ENCODE peak calls at places on chromosomes 6 and 20, in five cellular contexts. B is GM12878, R is GM12891, K is K562, M is H1. L is an unnamed sample.

GRCh38 chr6:169723991-169724553 is at the start of gene PHF10:
- DNase-seq in B (no peak), R (peak), K (peak), M (no peak), L (peak)

GRCh38 chr6:63347599-63347998 is 27.8 kb upstream of the LGSN start:
- DNase-seq in B (no peak), R (no peak), K (no peak), M (no peak), L (no peak)

GRCh38 chr6:123316733-123317323 is 319.9 kb downstream of the TRDN start:
- DNase-seq in B (no peak), R (no peak), K (peak), M (no peak), L (no peak)

GRCh38 chr6:166616261-166617226 is 10.5 kb downstream of the RPS6KA2 start:
- DNase-seq in B (no peak), R (no peak), K (no peak), M (no peak), L (no peak)

GRCh38 chr20:3248167-3248992 is 9.4 kb upstream of the SLC4A11 start:
- DNase-seq in B (no peak), R (no peak), K (peak), M (peak), L (no peak)

GRCh38 chr20:23206061-23206460 is 119.9 kb upstream of the CD93 start:
- DNase-seq in B (no peak), R (no peak), K (no peak), M (no peak), L (no peak)

GRCh38 chr20:13525225-13525940 is 113.3 kb downstream of the TASP1 start:
- DNase-seq in B (no peak), R (no peak), K (no peak), M (no peak), L (no peak)

GRCh38 chr20:32078777-32079176 is 26.7 kb downstream of the HCK start:
- DNase-seq in B (no peak), R (no peak), K (no peak), M (no peak), L (no peak)

GRCh38 chr20:53736122-53736756 is 142.6 kb upstream of the ZNF217 start:
- DNase-seq in B (no peak), R (no peak), K (no peak), M (no peak), L (no peak)

DNA sequence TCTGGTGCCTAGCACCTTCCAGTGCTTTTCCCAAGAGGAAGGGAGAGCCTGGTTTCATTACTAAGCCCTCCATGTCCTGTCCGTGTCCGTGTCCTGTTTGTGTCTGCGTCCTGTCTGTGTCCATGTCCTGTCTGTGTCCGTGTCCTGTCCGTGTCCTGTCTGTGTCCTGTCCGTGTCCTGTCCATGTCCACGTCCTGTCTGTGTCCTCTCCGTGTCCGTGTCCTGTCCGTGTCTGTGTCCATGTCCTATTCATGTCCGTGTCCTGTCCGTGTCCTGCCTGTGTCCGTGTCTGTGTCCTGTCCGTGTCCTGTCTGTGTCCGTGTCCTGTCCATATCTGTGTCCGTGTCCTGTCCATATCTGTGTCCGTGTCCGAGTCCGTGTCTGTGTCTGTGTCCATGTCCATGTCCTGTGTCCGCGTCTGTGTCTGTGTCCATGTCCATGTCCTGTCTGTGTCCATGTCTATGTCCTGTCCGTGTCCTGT is 54.3 kb upstream of the BHLHE23 start:
- DNase-seq in B (no peak), R (no peak), K (no peak), M (peak), L (no peak)
- TF ChIP-seq POLR2A in B (peak), R (no peak), K (no peak), M (no peak), L (no peak)

DNA sequence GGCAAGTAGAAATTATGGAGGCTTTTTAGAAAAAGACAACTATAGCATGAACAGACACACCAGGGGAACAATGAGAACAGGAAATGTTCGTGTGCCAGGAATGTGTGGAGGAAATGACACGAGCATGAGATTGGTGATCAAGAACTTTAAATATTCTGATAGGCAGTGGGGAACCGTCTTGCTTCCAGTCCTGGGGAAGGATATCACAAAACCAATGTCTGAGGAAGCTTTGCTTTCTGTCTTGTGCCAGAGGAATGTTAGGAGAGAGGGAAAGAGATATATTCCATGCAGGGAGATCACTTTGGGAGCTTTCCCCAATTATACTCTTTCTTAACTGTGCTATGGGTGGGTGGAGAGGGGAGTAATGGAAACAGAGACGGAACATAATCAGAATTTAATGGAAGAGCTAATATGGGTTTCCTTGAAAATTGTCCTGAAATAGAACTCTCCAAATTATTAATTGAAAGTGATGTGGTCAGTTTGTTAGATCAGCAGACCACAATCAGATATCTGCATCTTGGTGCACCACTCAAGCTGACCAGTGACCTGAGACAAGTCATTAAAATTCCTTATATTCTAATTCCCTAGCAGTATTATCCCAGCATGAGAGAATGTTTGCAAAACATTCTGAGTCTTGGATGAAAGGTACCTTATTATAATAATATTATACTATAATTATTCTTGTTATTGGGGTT is 178.2 kb downstream of the SOX4 start:
- DNase-seq in B (no peak), R (no peak), K (no peak), M (no peak), L (no peak)
- TF ChIP-seq TAF1 in B (no peak), R (no peak), K (no peak), M (no peak), L (no peak)

DNA sequence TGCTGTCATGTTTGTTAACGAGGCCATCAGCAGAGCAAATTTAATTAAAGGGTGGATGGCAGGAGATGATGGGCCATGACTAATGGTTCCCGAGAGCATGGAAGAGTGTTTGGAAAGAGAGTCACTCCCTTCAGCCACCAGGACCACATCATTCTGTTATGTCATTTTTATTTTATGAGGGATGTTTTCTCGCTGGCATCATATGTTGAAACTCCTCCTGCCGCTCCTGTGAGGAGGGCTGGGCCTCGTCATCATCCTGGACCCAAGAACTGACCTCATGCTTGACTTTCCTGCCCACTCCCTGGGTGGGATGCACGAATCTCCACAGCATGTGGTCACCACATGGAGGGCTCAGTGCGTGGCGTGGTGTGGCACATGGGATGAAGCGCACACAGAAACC is 86.4 kb upstream of the FRMD1 start:
- DNase-seq in B (no peak), R (no peak), K (no peak), M (no peak), L (no peak)
- TF ChIP-seq POLR2AphosphoS5 in B (no peak), R (no peak), K (no peak), M (no peak), L (no peak)

GRCh38 chr6:26088344-26088743 is 1.1 kb downstream of the HFE start:
- DNase-seq in B (no peak), R (no peak), K (no peak), M (no peak), L (no peak)
- TF ChIP-seq POLR2A in B (no peak), R (no peak), K (no peak), M (no peak), L (no peak)

DNA sequence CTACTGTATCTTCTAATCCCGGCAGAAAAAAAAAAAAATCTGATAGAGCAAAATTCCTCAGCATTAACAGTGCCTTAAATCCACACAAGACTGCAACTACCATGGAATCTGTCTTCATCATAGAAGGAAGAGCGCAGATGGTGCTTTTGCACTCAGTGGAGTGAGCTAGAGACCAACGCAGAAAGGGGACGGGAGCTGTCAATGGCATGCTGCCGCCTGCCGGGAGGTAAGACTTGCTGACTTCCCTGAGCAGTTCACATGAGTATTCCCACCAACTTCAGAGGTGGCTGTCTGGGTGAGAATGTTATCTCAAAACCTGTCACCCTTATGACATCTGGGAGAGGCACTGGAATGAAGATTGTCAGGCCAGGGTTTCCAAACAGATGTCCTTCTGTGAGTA is 35.6 kb downstream of the DZANK1 start:
- DNase-seq in B (no peak), R (no peak), K (no peak), M (no peak), L (no peak)
- TF ChIP-seq TAF1 in B (no peak), R (no peak), K (no peak), M (no peak), L (no peak)

GRCh38 chr20:42923348-42923918 is 266.3 kb downstream of the PTPRT start:
- DNase-seq in B (no peak), R (no peak), K (no peak), M (no peak), L (no peak)
- TF ChIP-seq POLR2AphosphoS5 in B (no peak), R (no peak), K (no peak), M (no peak), L (no peak)

DNA sequence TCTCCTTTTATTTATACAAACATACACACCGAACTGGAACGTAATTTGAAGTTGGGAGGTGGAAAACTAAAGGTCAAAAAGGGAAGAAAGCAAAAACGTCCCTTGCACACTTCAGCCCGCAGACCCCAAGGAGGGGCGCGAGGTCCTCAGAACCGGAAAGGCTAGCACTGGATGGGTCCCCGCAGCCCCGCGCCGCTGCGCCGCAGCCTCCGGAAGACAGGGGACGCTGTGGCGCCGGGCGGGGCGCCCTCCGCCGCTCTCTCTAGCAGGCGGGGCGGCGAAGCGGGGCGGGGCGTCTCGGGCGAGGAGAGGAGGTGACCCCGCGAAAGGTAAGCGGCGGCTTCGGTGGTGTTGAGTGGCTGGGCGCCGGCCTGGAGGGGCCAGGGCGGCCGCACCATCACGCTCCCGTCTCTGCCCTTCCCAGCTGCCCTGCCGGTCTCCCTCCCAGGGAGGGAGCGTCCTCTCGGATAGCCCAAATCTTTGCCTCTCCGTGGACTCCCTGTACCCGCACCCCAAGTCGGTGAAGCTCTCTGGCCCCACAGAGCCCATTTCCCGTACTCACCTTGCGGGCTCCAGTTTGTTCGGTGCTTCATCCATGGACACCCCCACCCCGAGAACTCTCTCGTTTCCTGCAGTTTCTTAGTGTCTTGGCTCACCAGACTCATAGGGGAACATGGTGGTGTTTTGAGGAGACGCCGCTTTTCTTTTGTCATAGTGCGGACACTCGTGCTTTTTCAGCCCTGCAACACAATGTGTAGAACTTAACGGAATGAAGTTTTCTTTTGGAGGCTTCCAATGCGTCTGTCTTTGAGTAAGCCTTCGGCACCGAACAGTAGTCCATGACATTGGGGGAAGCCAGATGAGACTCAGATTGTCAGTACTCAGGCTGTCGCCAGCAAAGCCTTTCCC is at the start of gene SMIM8:
- DNase-seq in B (peak), R (peak), K (peak), M (peak), L (peak)
- TF ChIP-seq POLR2A in B (peak), R (peak), K (peak), M (peak), L (peak)

GRCh38 chr6:149938571-149939462 is 3.0 kb upstream of the ULBP2 start:
- DNase-seq in B (peak), R (peak), K (no peak), M (peak), L (peak)
- TF ChIP-seq TAF1 in B (peak), R (no peak), K (no peak), M (no peak), L (no peak)